ENCODE peak calls at places on chromosomes 12 and 14, in nine cellular contexts. D, U, W, V, M, H, E, S and F are unnamed samples.

GRCh38 chr14:90060965-90061848 is 587 bp upstream of the KCNK13 start:
- DNase-seq in D (peak), U (no peak), W (no peak), V (no peak), M (no peak), H (no peak), E (no peak), S (no peak), F (no peak)

GRCh38 chr12:68530965-68531364 is 79.7 kb upstream of the RAP1B start:
- DNase-seq in D (no peak), U (no peak), W (no peak), V (peak), M (no peak), H (no peak), E (peak), S (peak), F (no peak)

GRCh38 chr12:113808095-113808951 is 157.8 kb downstream of the RBM19 start:
- DNase-seq in D (no peak), U (no peak), W (no peak), V (no peak), M (no peak), H (no peak), E (no peak), S (no peak), F (no peak)

GRCh38 chr12:118360785-118361404 is 11.8 kb downstream of the TAOK3 start:
- DNase-seq in D (no peak), U (no peak), W (no peak), V (peak), M (no peak), H (no peak), E (no peak), S (no peak), F (no peak)

GRCh38 chr12:30694971-30695326 is 720 bp downstream of the IPO8 start:
- DNase-seq in D (no peak), U (no peak), W (no peak), V (peak), M (no peak), H (no peak), E (no peak), S (no peak), F (peak)

GRCh38 chr14:100988011-100988410 is 84.5 kb upstream of the RTL1 start:
- DNase-seq in D (no peak), U (no peak), W (no peak), V (no peak), M (no peak), H (no peak), E (no peak), S (no peak), F (no peak)

GRCh38 chr12:133156125-133156690 is 25.1 kb upstream of the ZNF268 start:
- DNase-seq in D (no peak), U (no peak), W (no peak), V (no peak), M (no peak), H (no peak), E (no peak), S (no peak), F (no peak)

GRCh38 chr12:53172352-53172751 is 8.2 kb upstream of the ZNF740 start:
- DNase-seq in D (peak), U (no peak), W (no peak), V (peak), M (no peak), H (no peak), E (no peak), S (no peak), F (no peak)

GRCh38 chr14:76715102-76715926 is 46.0 kb upstream of the VASH1 start:
- DNase-seq in D (no peak), U (no peak), W (no peak), V (peak), M (no peak), H (no peak), E (no peak), S (no peak), F (no peak)

GRCh38 chr12:53944907-53945847 is 6.5 kb downstream of the HOXC13 start:
- DNase-seq in D (peak), U (no peak), W (no peak), V (no peak), M (no peak), H (no peak), E (no peak), S (no peak), F (no peak)

GRCh38 chr14:65069874-65070709 is 32.2 kb downstream of the MAX start:
- DNase-seq in D (no peak), U (no peak), W (peak), V (no peak), M (no peak), H (no peak), E (no peak), S (no peak), F (no peak)

GRCh38 chr14:85088231-85088630 is 441.7 kb upstream of the FLRT2 start:
- DNase-seq in D (no peak), U (no peak), W (no peak), V (no peak), M (no peak), H (no peak), E (no peak), S (no peak), F (no peak)

GRCh38 chr12:120821878-120822277 is 82.3 kb downstream of the SPPL3 start:
- DNase-seq in D (no peak), U (no peak), W (no peak), V (no peak), M (no peak), H (no peak), E (no peak), S (no peak), F (no peak)

GRCh38 chr14:54901380-54902142 is 1.1 kb downstream of the GCH1 start:
- DNase-seq in D (no peak), U (peak), W (peak), V (peak), M (no peak), H (peak), E (no peak), S (no peak), F (no peak)

GRCh38 chr14:34398024-34398423 is 64.0 kb downstream of the SPTSSA start:
- DNase-seq in D (no peak), U (no peak), W (no peak), V (no peak), M (no peak), H (no peak), E (no peak), S (no peak), F (no peak)

GRCh38 chr12:124655317-124656213 is 88.2 kb upstream of the NCOR2 start:
- DNase-seq in D (peak), U (no peak), W (peak), V (peak), M (no peak), H (no peak), E (peak), S (peak), F (no peak)

GRCh38 chr14:57391609-57392195 is 1.3 kb downstream of the NAA30 start:
- DNase-seq in D (no peak), U (no peak), W (no peak), V (no peak), M (no peak), H (no peak), E (no peak), S (no peak), F (no peak)

GRCh38 chr14:91869556-91869955 is 2.2 kb upstream of the TC2N start:
- DNase-seq in D (no peak), U (no peak), W (no peak), V (no peak), M (no peak), H (no peak), E (no peak), S (peak), F (no peak)

GRCh38 chr12:73514672-73515071 is 1023.0 kb upstream of the ATXN7L3B start:
- DNase-seq in D (no peak), U (no peak), W (no peak), V (no peak), M (no peak), H (no peak), E (no peak), S (no peak), F (no peak)

GRCh38 chr12:105280966-105281693 is 45.2 kb upstream of the APPL2 start:
- DNase-seq in D (no peak), U (no peak), W (no peak), V (no peak), M (no peak), H (no peak), E (no peak), S (no peak), F (no peak)

GRCh38 chr12:128823916-128824839 is at the start of gene SLC15A4:
- DNase-seq in D (peak), U (peak), W (peak), V (peak), M (peak), H (peak), E (no peak), S (peak), F (peak)

GRCh38 chr14:65412881-65413738 is 580 bp downstream of the FUT8 start:
- DNase-seq in D (peak), U (peak), W (no peak), V (peak), M (peak), H (peak), E (no peak), S (peak), F (no peak)

GRCh38 chr14:34012978-34013713 is 62.3 kb upstream of the EGLN3 start:
- DNase-seq in D (no peak), U (no peak), W (no peak), V (no peak), M (no peak), H (no peak), E (no peak), S (no peak), F (no peak)

GRCh38 chr14:105858676-105859025 is 332.3 kb downstream of the TMEM121 start:
- DNase-seq in D (peak), U (no peak), W (no peak), V (no peak), M (no peak), H (peak), E (no peak), S (no peak), F (no peak)

GRCh38 chr14:32984531-32984930 is 45.9 kb downstream of the NPAS3 start:
- DNase-seq in D (no peak), U (no peak), W (no peak), V (no peak), M (no peak), H (no peak), E (no peak), S (no peak), F (no peak)

GRCh38 chr12:41635731-41636130 is 447.6 kb downstream of the PDZRN4 start:
- DNase-seq in D (no peak), U (no peak), W (no peak), V (no peak), M (no peak), H (no peak), E (no peak), S (no peak), F (no peak)

GRCh38 chr12:77830502-77830901 is at the start of gene NAV3:
- DNase-seq in D (no peak), U (no peak), W (no peak), V (peak), M (no peak), H (no peak), E (no peak), S (no peak), F (no peak)

GRCh38 chr12:15756822-15757221 is 32.4 kb downstream of the EPS8 start:
- DNase-seq in D (no peak), U (no peak), W (no peak), V (peak), M (no peak), H (no peak), E (no peak), S (no peak), F (no peak)

GRCh38 chr14:105117710-105118385 is 50.7 kb downstream of the JAG2 start:
- DNase-seq in D (peak), U (no peak), W (peak), V (no peak), M (no peak), H (no peak), E (no peak), S (no peak), F (no peak)

GRCh38 chr12:27005495-27005894 is 8.7 kb downstream of the TM7SF3 start:
- DNase-seq in D (no peak), U (no peak), W (no peak), V (no peak), M (no peak), H (no peak), E (no peak), S (no peak), F (no peak)

GRCh38 chr14:70600382-70601157 is at the start of gene MED6:
- DNase-seq in D (peak), U (peak), W (peak), V (peak), M (peak), H (peak), E (peak), S (peak), F (peak)

GRCh38 chr12:109892748-109893147 is 7.3 kb upstream of the TCHP start:
- DNase-seq in D (no peak), U (no peak), W (no peak), V (no peak), M (no peak), H (peak), E (no peak), S (no peak), F (no peak)

GRCh38 chr12:25053021-25053271 is 104.0 kb upstream of the BCAT1 start:
- DNase-seq in D (no peak), U (no peak), W (no peak), V (no peak), M (no peak), H (no peak), E (no peak), S (no peak), F (no peak)

GRCh38 chr12:51695241-51696010 is 104.4 kb downstream of the SCN8A start:
- DNase-seq in D (no peak), U (no peak), W (no peak), V (no peak), M (no peak), H (no peak), E (peak), S (no peak), F (no peak)

DNA sequence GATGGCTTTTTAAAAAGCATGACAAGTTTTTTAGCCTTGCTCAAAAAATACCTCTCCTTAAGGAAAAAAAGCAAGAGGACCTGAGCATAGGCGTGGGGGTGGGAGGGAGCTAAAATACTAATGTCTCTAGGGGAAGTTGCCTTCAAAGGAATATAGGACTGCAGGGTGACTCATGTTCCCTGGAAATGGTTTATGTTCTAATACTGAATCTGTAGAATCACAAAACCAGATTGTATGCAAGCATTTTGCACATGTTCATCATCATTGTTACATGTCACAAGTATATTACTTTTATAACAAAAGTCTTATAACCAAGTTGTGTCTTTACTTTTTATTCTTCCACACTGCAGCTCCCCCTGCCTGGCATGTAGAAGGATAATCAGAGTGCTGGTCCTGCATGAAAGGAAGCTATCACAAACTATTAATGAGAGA is 36.6 kb downstream of the GPR135 start:
- DNase-seq in D (no peak), U (no peak), W (no peak), V (peak), M (no peak), H (no peak), E (no peak), S (peak), F (no peak)
- TF ChIP-seq CTCF in D (no peak), U (no peak), W (no peak), V (peak), M (no peak), H (no peak), E (peak), S (peak), F (no peak)

GRCh38 chr14:74871819-74872218 is 4.1 kb downstream of the PROX2 start:
- DNase-seq in D (no peak), U (no peak), W (no peak), V (no peak), M (no peak), H (no peak), E (no peak), S (no peak), F (no peak)
- TF ChIP-seq CTCF in D (no peak), U (no peak), W (no peak), V (no peak), M (no peak), H (no peak), E (no peak), S (no peak), F (no peak)

GRCh38 chr14:102971836-102972606 is 49.6 kb downstream of the AMN start:
- DNase-seq in D (no peak), U (no peak), W (no peak), V (no peak), M (no peak), H (no peak), E (no peak), S (no peak), F (no peak)

GRCh38 chr14:102977475-102977874 is 55.0 kb downstream of the AMN start:
- DNase-seq in D (no peak), U (no peak), W (no peak), V (no peak), M (no peak), H (no peak), E (no peak), S (no peak), F (no peak)

GRCh38 chr14:102973706-102974280 is 51.3 kb downstream of the AMN start:
- DNase-seq in D (no peak), U (no peak), W (no peak), V (no peak), M (no peak), H (no peak), E (no peak), S (no peak), F (no peak)

GRCh38 chr14:102979406-102979805 is 56.9 kb downstream of the AMN start:
- DNase-seq in D (no peak), U (no peak), W (no peak), V (no peak), M (no peak), H (no peak), E (no peak), S (no peak), F (no peak)

DNA sequence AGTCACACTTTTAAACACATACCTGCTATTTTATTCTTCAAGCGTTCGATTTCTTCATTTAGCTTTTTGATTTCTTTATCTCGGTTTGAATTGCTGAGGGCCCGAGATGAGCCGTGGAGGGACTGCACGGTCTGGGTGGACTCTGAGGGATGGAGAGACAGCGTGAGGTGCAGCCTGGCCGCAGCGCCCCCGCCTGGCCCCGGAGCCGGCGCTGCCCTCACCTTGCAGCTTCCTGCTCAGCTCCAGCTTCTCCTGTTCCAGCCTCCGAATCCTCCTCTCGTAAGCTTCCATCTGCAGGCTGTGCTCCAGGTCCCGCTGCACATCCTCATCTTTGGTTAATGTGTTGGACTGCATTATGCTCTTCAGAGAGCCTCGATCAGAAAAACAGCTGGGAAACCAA is 53.2 kb downstream of the AMN start:
- DNase-seq in D (no peak), U (no peak), W (no peak), V (no peak), M (no peak), H (no peak), E (no peak), S (no peak), F (no peak)
- TF ChIP-seq CTCF in D (no peak), U (no peak), W (no peak), V (no peak), M (no peak), H (no peak), E (no peak), S (no peak), F (no peak)

GRCh38 chr14:58637040-58637390 is 747 bp upstream of the DACT1 start:
- DNase-seq in D (peak), U (no peak), W (no peak), V (peak), M (no peak), H (no peak), E (peak), S (peak), F (no peak)

GRCh38 chr14:58636129-58636528 is 1.6 kb upstream of the DACT1 start:
- DNase-seq in D (no peak), U (no peak), W (no peak), V (no peak), M (no peak), H (no peak), E (no peak), S (no peak), F (no peak)

GRCh38 chr14:58638231-58639205 is 756 bp downstream of the DACT1 start:
- DNase-seq in D (no peak), U (no peak), W (no peak), V (peak), M (no peak), H (no peak), E (no peak), S (no peak), F (no peak)

GRCh38 chr14:58639842-58640484 is 2.2 kb downstream of the DACT1 start:
- DNase-seq in D (no peak), U (no peak), W (no peak), V (peak), M (no peak), H (no peak), E (peak), S (peak), F (no peak)

GRCh38 chr14:58637391-58638230 is at the start of gene DACT1:
- DNase-seq in D (peak), U (peak), W (peak), V (peak), M (peak), H (no peak), E (no peak), S (peak), F (peak)
- TF ChIP-seq CTCF in D (no peak), U (no peak), W (no peak), V (no peak), M (no peak), H (no peak), E (no peak), S (no peak), F (no peak)

DNA sequence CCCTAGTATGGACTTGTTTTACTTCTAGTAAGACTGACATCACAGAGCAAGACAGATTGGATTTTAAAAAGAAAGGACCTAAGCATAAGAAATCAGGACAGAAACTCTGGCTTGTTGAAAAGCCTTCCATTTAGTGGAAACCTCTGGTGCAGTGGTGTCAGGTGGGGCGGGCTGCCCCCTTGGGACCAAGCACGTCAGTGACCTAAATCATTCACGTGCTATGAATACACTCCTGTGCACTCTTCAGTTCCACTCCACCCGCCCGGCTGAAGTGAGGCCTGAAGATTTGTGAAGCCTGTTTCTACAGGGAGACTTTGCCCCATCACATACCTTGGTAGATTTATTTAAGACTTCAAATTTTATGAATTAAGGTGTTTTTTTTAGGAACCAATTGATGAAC is 58.2 kb upstream of the STRN3 start:
- DNase-seq in D (peak), U (no peak), W (no peak), V (no peak), M (peak), H (no peak), E (no peak), S (no peak), F (no peak)
- TF ChIP-seq CTCF in D (no peak), U (no peak), W (no peak), V (no peak), M (no peak), H (no peak), E (no peak), S (no peak), F (peak)